ENCODE peak calls at places on chromosomes 1 and 21, in eight cellular contexts. F is ACHN; K is T-helper 17 cell; B is iPS-NIHi11; R is activated CD4-positive, alpha-beta T cell treated with anti-CD3 and anti-CD28 coated beads for 36 hours; W is SJSA1; C is AG09309; V is EL. H is an unnamed sample.

GRCh38 chr1:72371259-72372035 is 89.1 kb upstream of the NEGR1 start:
- DNase-seq in V (no peak), C (no peak), W (no peak), F (no peak), R (no peak), B (peak; percentile 11), K (no peak), H (no peak)

GRCh38 chr1:111127923-111128643 is 11.8 kb downstream of the DRAM2 start:
- DNase-seq in K (no peak), W (no peak), R (no peak), C (no peak), B (no peak), F (no peak), V (no peak), H (no peak)

GRCh38 chr1:22203335-22203734 is 60.4 kb upstream of the WNT4 start:
- DNase-seq in V (no peak), F (no peak), B (no peak), C (no peak), W (no peak), R (no peak), K (no peak), H (no peak)

GRCh38 chr1:244833734-244834595 is 1.5 kb upstream of the COX20 start:
- DNase-seq in B (peak; percentile 23), W (peak; percentile 80), F (peak; percentile 85), V (peak; percentile 75), C (peak; percentile 45), K (peak; percentile 32), R (peak; percentile 70), H (peak; percentile 34)

GRCh38 chr1:235050911-235051360 is 77.7 kb downstream of the TOMM20 start:
- DNase-seq in C (peak; percentile 72), B (peak; percentile 43), W (no peak), R (peak; percentile 62), F (no peak), K (no peak), V (peak; percentile 45), H (no peak)

GRCh38 chr1:235883261-235883927 is 16.7 kb upstream of the LYST start:
- DNase-seq in C (peak; percentile 86), B (peak; percentile 24), V (peak; percentile 97), F (peak; percentile 98), W (peak; percentile 86), R (peak; percentile 57), K (no peak), H (peak; percentile 59)

GRCh38 chr21:42760361-42760970 is 107.0 kb downstream of the PDE9A start:
- DNase-seq in B (no peak), K (no peak), F (no peak), C (no peak), R (no peak), V (no peak), W (no peak), H (no peak)

GRCh38 chr1:7810395-7810794 is 26.3 kb downstream of the PER3 start:
- DNase-seq in R (peak; percentile 59), V (peak; percentile 94), F (peak; percentile 70), W (peak; percentile 33), C (peak; percentile 35), B (no peak), K (no peak), H (peak; percentile 52)

GRCh38 chr1:154975409-154976205 is 1.1 kb downstream of the CKS1B start:
- DNase-seq in V (peak; percentile 65), W (peak; percentile 61), B (no peak), F (peak; percentile 75), K (peak; percentile 37), C (no peak), R (peak; percentile 73), H (no peak)

GRCh38 chr1:201480231-201481003 is 11.4 kb upstream of the PHLDA3 start:
- DNase-seq in K (peak; percentile 55), V (peak; percentile 68), C (no peak), B (peak; percentile 91), W (peak; percentile 78), F (peak; percentile 88), R (peak; percentile 80), H (no peak)

GRCh38 chr1:181660621-181661020 is 177.3 kb downstream of the CACNA1E start:
- DNase-seq in R (no peak), F (no peak), W (no peak), V (no peak), K (no peak), B (no peak), C (no peak), H (no peak)

GRCh38 chr1:12595839-12596821 is 21.9 kb downstream of the DHRS3 start:
- DNase-seq in V (peak; percentile 95), B (peak; percentile 88), W (peak; percentile 55), R (peak; percentile 40), C (peak; percentile 97), K (no peak), F (peak; percentile 90), H (peak; percentile 82)

GRCh38 chr1:201183728-201184127 is 6.9 kb upstream of the IGFN1 start:
- DNase-seq in F (no peak), V (no peak), R (no peak), K (no peak), W (peak; percentile 11), C (no peak), B (no peak), H (no peak)

GRCh38 chr21:34887729-34888568 is 161.2 kb downstream of the RUNX1 start:
- DNase-seq in K (peak; percentile 83), W (peak; percentile 94), V (peak; percentile 96), R (peak; percentile 96), F (peak; percentile 85), B (peak; percentile 31), C (peak; percentile 93), H (peak; percentile 76)

GRCh38 chr1:226736908-226737818 is 1.9 kb downstream of the ITPKB start:
- DNase-seq in F (no peak), C (no peak), W (no peak), B (peak; percentile 41), R (peak; percentile 79), V (peak; percentile 41), K (peak; percentile 41), H (no peak)

GRCh38 chr1:29227511-29227910 is 3.2 kb downstream of the MECR start:
- DNase-seq in R (no peak), C (no peak), V (no peak), B (no peak), F (no peak), K (no peak), W (no peak), H (no peak)

GRCh38 chr1:85343213-85343611 is 66.8 kb upstream of the BCL10 start:
- DNase-seq in V (no peak), K (no peak), C (no peak), F (no peak), W (no peak), B (no peak), R (no peak), H (no peak)

GRCh38 chr1:229855999-229856650 is 210.9 kb upstream of the GALNT2 start:
- DNase-seq in C (no peak), R (peak; percentile 36), W (no peak), F (no peak), B (peak; percentile 21), V (peak; percentile 22), K (no peak), H (no peak)

GRCh38 chr1:156845055-156845952 is 13.6 kb downstream of the INSRR start:
- DNase-seq in R (peak; percentile 63), V (no peak), W (no peak), K (peak; percentile 39), F (no peak), B (peak; percentile 75), C (no peak), H (no peak)

GRCh38 chr1:96688737-96689136 is 32.8 kb upstream of the PTBP2 start:
- DNase-seq in C (no peak), K (no peak), F (no peak), R (no peak), B (peak; percentile 34), V (no peak), W (no peak), H (no peak)

GRCh38 chr21:37200641-37201480 is 66.3 kb downstream of the VPS26C start:
- DNase-seq in K (no peak), F (no peak), V (no peak), W (no peak), C (no peak), R (no peak), B (no peak), H (no peak)

GRCh38 chr1:172287207-172287606 is 133.3 kb upstream of the C1orf105 start:
- DNase-seq in B (no peak), C (no peak), V (peak; percentile 67), K (no peak), R (no peak), W (no peak), F (no peak), H (no peak)

GRCh38 chr1:192861860-192862259 is 53.0 kb downstream of the RGS2 start:
- DNase-seq in R (no peak), V (no peak), W (no peak), F (no peak), B (no peak), C (no peak), K (no peak), H (no peak)

GRCh38 chr1:10975567-10976326 is 36.7 kb upstream of the TARDBP start:
- DNase-seq in W (no peak), F (peak; percentile 48), R (no peak), C (peak; percentile 91), V (peak; percentile 95), B (peak; percentile 55), K (no peak), H (peak; percentile 66)

GRCh38 chr1:195851016-195851591 is 757.1 kb downstream of the KCNT2 start:
- DNase-seq in W (no peak), C (no peak), R (no peak), K (no peak), B (no peak), V (no peak), F (no peak), H (no peak)

GRCh38 chr1:112536561-112536960 is 27.8 kb downstream of the WNT2B start:
- DNase-seq in F (no peak), C (peak; percentile 60), K (no peak), V (no peak), W (no peak), R (no peak), B (no peak), H (no peak)

GRCh38 chr1:172040466-172040865 is 199.2 kb downstream of the DNM3 start:
- DNase-seq in F (no peak), B (no peak), C (peak; percentile 27), V (peak; percentile 82), W (peak; percentile 71), K (no peak), R (no peak), H (peak; percentile 48)

GRCh38 chr1:241525026-241525425 is 5.5 kb upstream of the FH start:
- DNase-seq in W (no peak), V (no peak), C (no peak), B (no peak), R (no peak), F (no peak), K (no peak), H (no peak)

GRCh38 chr1:54800899-54801759 is at the start of gene TTC22:
- DNase-seq in C (no peak), W (no peak), K (peak; percentile 50), V (no peak), B (peak; percentile 78), F (peak; percentile 55), R (peak; percentile 87), H (no peak)

GRCh38 chr1:99447716-99448115 is 183.4 kb downstream of the PLPPR4 start:
- DNase-seq in R (no peak), V (no peak), B (no peak), C (no peak), F (no peak), K (no peak), W (no peak), H (no peak)

GRCh38 chr1:215526147-215526845 is 40.8 kb upstream of the KCTD3 start:
- DNase-seq in R (no peak), V (peak; percentile 48), C (no peak), K (no peak), B (peak; percentile 31), W (peak; percentile 21), F (peak; percentile 69), H (no peak)

GRCh38 chr1:1776672-1777393 is 1.4 kb downstream of the NADK start:
- DNase-seq in B (no peak), W (no peak), K (no peak), V (peak; percentile 14), R (no peak), C (no peak), F (no peak), H (no peak)

GRCh38 chr1:177824508-177824982 is 145.3 kb downstream of the SEC16B start:
- DNase-seq in K (no peak), V (no peak), C (no peak), B (no peak), W (no peak), F (no peak), R (no peak), H (no peak)

GRCh38 chr1:167130782-167131520 is 37.1 kb downstream of the STYXL2 start:
- DNase-seq in K (no peak), F (no peak), R (no peak), C (no peak), V (no peak), B (no peak), W (no peak), H (no peak)

H was measured in H54.